ENCODE peak calls at places on chromosomes 12 and 14, in seven cellular contexts. One of them, this sample, is unnamed.

GRCh38 chr12:24760162-24760561 is 188.7 kb downstream of the BCAT1 start:
- DNase-seq in NCI-H1417: no peak
- DNase-seq in epithelial cell of esophagus: no peak
- DNase-seq in EH: no peak
- DNase-seq in fibroblast of gingiva: no peak
- DNase-seq in HuH-7.5: no peak
- DNase-seq in hypothalamus: no peak
- DNase-seq in this sample: no peak

GRCh38 chr14:103735815-103736545 is 20.4 kb downstream of the ZFYVE21 start:
- DNase-seq in fibroblast of gingiva: no peak
- DNase-seq in NCI-H1417: no peak
- DNase-seq in epithelial cell of esophagus: peak; percentile 83
- DNase-seq in EH: no peak
- DNase-seq in hypothalamus: no peak
- DNase-seq in HuH-7.5: no peak
- DNase-seq in this sample: no peak

GRCh38 chr12:12722351-12723146 is 5.4 kb downstream of the CDKN1B start:
- DNase-seq in fibroblast of gingiva: peak; percentile 24
- DNase-seq in EH: peak; percentile 54
- DNase-seq in NCI-H1417: no peak
- DNase-seq in hypothalamus: no peak
- DNase-seq in epithelial cell of esophagus: peak; percentile 38
- DNase-seq in HuH-7.5: no peak
- DNase-seq in this sample: no peak

GRCh38 chr12:123267991-123268843 is 3.4 kb downstream of the CDK2AP1 start:
- DNase-seq in epithelial cell of esophagus: no peak
- DNase-seq in EH: peak; percentile 13
- DNase-seq in HuH-7.5: no peak
- DNase-seq in hypothalamus: peak; percentile 50
- DNase-seq in NCI-H1417: peak; percentile 94
- DNase-seq in fibroblast of gingiva: no peak
- DNase-seq in this sample: no peak

GRCh38 chr14:92315050-92315785 is 7.7 kb upstream of the SLC24A4 start:
- DNase-seq in HuH-7.5: no peak
- DNase-seq in fibroblast of gingiva: no peak
- DNase-seq in NCI-H1417: no peak
- DNase-seq in epithelial cell of esophagus: no peak
- DNase-seq in EH: no peak
- DNase-seq in hypothalamus: peak; percentile 11
- DNase-seq in this sample: no peak

GRCh38 chr14:99633913-99634312 is 11.0 kb upstream of the HHIPL1 start:
- DNase-seq in HuH-7.5: no peak
- DNase-seq in epithelial cell of esophagus: no peak
- DNase-seq in fibroblast of gingiva: no peak
- DNase-seq in hypothalamus: no peak
- DNase-seq in NCI-H1417: no peak
- DNase-seq in EH: no peak
- DNase-seq in this sample: no peak

GRCh38 chr12:95085612-95086011 is 12.2 kb upstream of the NR2C1 start:
- DNase-seq in NCI-H1417: no peak
- DNase-seq in hypothalamus: no peak
- DNase-seq in EH: no peak
- DNase-seq in fibroblast of gingiva: no peak
- DNase-seq in epithelial cell of esophagus: no peak
- DNase-seq in HuH-7.5: no peak
- DNase-seq in this sample: no peak

GRCh38 chr12:92899388-92900001 is 29.6 kb downstream of the EEA1 start:
- DNase-seq in EH: peak; percentile 99
- DNase-seq in fibroblast of gingiva: peak; percentile 98
- DNase-seq in hypothalamus: no peak
- DNase-seq in epithelial cell of esophagus: peak; percentile 98
- DNase-seq in NCI-H1417: no peak
- DNase-seq in HuH-7.5: peak; percentile 24
- DNase-seq in this sample: peak; percentile 89

GRCh38 chr14:22505751-22506710 is 83.0 kb downstream of the DAD1 start:
- DNase-seq in epithelial cell of esophagus: no peak
- DNase-seq in fibroblast of gingiva: no peak
- DNase-seq in NCI-H1417: no peak
- DNase-seq in EH: no peak
- DNase-seq in hypothalamus: no peak
- DNase-seq in HuH-7.5: no peak
- DNase-seq in this sample: no peak

GRCh38 chr14:104284107-104284592 is 145.8 kb downstream of the KIF26A start:
- DNase-seq in epithelial cell of esophagus: no peak
- DNase-seq in EH: no peak
- DNase-seq in NCI-H1417: peak; percentile 72
- DNase-seq in hypothalamus: no peak
- DNase-seq in fibroblast of gingiva: no peak
- DNase-seq in HuH-7.5: no peak
- DNase-seq in this sample: no peak

GRCh38 chr14:66388516-66388915 is 97.7 kb upstream of the CCDC196 start:
- DNase-seq in fibroblast of gingiva: no peak
- DNase-seq in epithelial cell of esophagus: no peak
- DNase-seq in HuH-7.5: no peak
- DNase-seq in NCI-H1417: no peak
- DNase-seq in hypothalamus: no peak
- DNase-seq in EH: no peak
- DNase-seq in this sample: no peak

GRCh38 chr14:60331201-60332045 is 82.4 kb downstream of the PPM1A start:
- DNase-seq in NCI-H1417: peak; percentile 77
- DNase-seq in EH: peak; percentile 43
- DNase-seq in fibroblast of gingiva: peak; percentile 26
- DNase-seq in hypothalamus: peak; percentile 41
- DNase-seq in HuH-7.5: peak; percentile 53
- DNase-seq in epithelial cell of esophagus: peak; percentile 62
- DNase-seq in this sample: no peak

This sample was measured in RWPE1.